ENCODE peak calls at places on chromosomes 6 and 20, in nine cellular contexts. One of them, this sample, is unnamed.

GRCh38 chr6:69894578-69895347 is 28.4 kb downstream of the COL19A1 start:
- DNase-seq in cardiac muscle cell: peak; percentile 83
- DNase-seq in tibial nerve: no peak
- DNase-seq in GM23338: no peak
- DNase-seq in prostate gland: peak; percentile 39
- DNase-seq in psoas muscle: no peak
- DNase-seq in SK-N-SH: no peak
- DNase-seq in pancreas: no peak
- DNase-seq in fibroblast of mammary gland: peak; percentile 69
- DNase-seq in this sample: peak; percentile 80

GRCh38 chr6:139371421-139372253 is 2.8 kb downstream of the CITED2 start:
- DNase-seq in cardiac muscle cell: peak; percentile 30
- DNase-seq in tibial nerve: no peak
- DNase-seq in GM23338: no peak
- DNase-seq in prostate gland: no peak
- DNase-seq in psoas muscle: no peak
- DNase-seq in SK-N-SH: no peak
- DNase-seq in pancreas: no peak
- DNase-seq in fibroblast of mammary gland: peak; percentile 43
- DNase-seq in this sample: peak; percentile 53

GRCh38 chr6:36504982-36505381 is 42.3 kb downstream of the STK38 start:
- DNase-seq in cardiac muscle cell: peak; percentile 51
- DNase-seq in tibial nerve: peak; percentile 52
- DNase-seq in GM23338: no peak
- DNase-seq in prostate gland: no peak
- DNase-seq in psoas muscle: no peak
- DNase-seq in SK-N-SH: no peak
- DNase-seq in pancreas: no peak
- DNase-seq in fibroblast of mammary gland: peak; percentile 63
- DNase-seq in this sample: peak; percentile 53

GRCh38 chr20:64111841-64112641 is 4.7 kb upstream of the NPBWR2 start:
- DNase-seq in cardiac muscle cell: no peak
- DNase-seq in tibial nerve: no peak
- DNase-seq in GM23338: peak; percentile 3
- DNase-seq in prostate gland: no peak
- DNase-seq in psoas muscle: no peak
- DNase-seq in SK-N-SH: peak; percentile 80
- DNase-seq in pancreas: peak; percentile 7
- DNase-seq in fibroblast of mammary gland: no peak
- DNase-seq in this sample: no peak

GRCh38 chr6:148195511-148195910 is 147.1 kb upstream of the SASH1 start:
- DNase-seq in cardiac muscle cell: no peak
- DNase-seq in tibial nerve: no peak
- DNase-seq in GM23338: no peak
- DNase-seq in prostate gland: no peak
- DNase-seq in psoas muscle: no peak
- DNase-seq in SK-N-SH: no peak
- DNase-seq in pancreas: no peak
- DNase-seq in fibroblast of mammary gland: no peak
- DNase-seq in this sample: no peak

GRCh38 chr6:43951063-43951755 is 176.0 kb downstream of the MRPL14 start:
- DNase-seq in cardiac muscle cell: peak; percentile 60
- DNase-seq in tibial nerve: no peak
- DNase-seq in GM23338: peak; percentile 86
- DNase-seq in prostate gland: no peak
- DNase-seq in psoas muscle: peak; percentile 61
- DNase-seq in SK-N-SH: peak; percentile 83
- DNase-seq in pancreas: peak; percentile 71
- DNase-seq in fibroblast of mammary gland: peak; percentile 35
- DNase-seq in this sample: peak; percentile 32

GRCh38 chr6:167730441-167730840 is 96.3 kb upstream of the AFDN start:
- DNase-seq in cardiac muscle cell: no peak
- DNase-seq in tibial nerve: no peak
- DNase-seq in GM23338: no peak
- DNase-seq in prostate gland: no peak
- DNase-seq in psoas muscle: no peak
- DNase-seq in SK-N-SH: no peak
- DNase-seq in pancreas: no peak
- DNase-seq in fibroblast of mammary gland: no peak
- DNase-seq in this sample: no peak

GRCh38 chr6:126539022-126539421 is 199.1 kb downstream of the CENPW start:
- DNase-seq in cardiac muscle cell: peak; percentile 37
- DNase-seq in tibial nerve: no peak
- DNase-seq in GM23338: no peak
- DNase-seq in prostate gland: no peak
- DNase-seq in psoas muscle: no peak
- DNase-seq in SK-N-SH: no peak
- DNase-seq in pancreas: no peak
- DNase-seq in fibroblast of mammary gland: peak; percentile 89
- DNase-seq in this sample: peak; percentile 72

GRCh38 chr6:70717038-70717801 is 49.5 kb downstream of the SMAP1 start:
- DNase-seq in cardiac muscle cell: no peak
- DNase-seq in tibial nerve: no peak
- DNase-seq in GM23338: no peak
- DNase-seq in prostate gland: no peak
- DNase-seq in psoas muscle: no peak
- DNase-seq in SK-N-SH: no peak
- DNase-seq in pancreas: no peak
- DNase-seq in fibroblast of mammary gland: no peak
- DNase-seq in this sample: no peak

GRCh38 chr6:80332013-80332412 is 225.5 kb downstream of the BCKDHB start:
- DNase-seq in cardiac muscle cell: no peak
- DNase-seq in tibial nerve: no peak
- DNase-seq in GM23338: no peak
- DNase-seq in prostate gland: no peak
- DNase-seq in psoas muscle: no peak
- DNase-seq in SK-N-SH: no peak
- DNase-seq in pancreas: no peak
- DNase-seq in fibroblast of mammary gland: no peak
- DNase-seq in this sample: no peak

GRCh38 chr20:2088904-2089303 is 12.7 kb upstream of the STK35 start:
- DNase-seq in cardiac muscle cell: no peak
- DNase-seq in tibial nerve: no peak
- DNase-seq in GM23338: peak; percentile 25
- DNase-seq in prostate gland: no peak
- DNase-seq in psoas muscle: no peak
- DNase-seq in SK-N-SH: no peak
- DNase-seq in pancreas: no peak
- DNase-seq in fibroblast of mammary gland: no peak
- DNase-seq in this sample: no peak

GRCh38 chr6:158758941-158759479 is 60.2 kb downstream of the EZR start:
- DNase-seq in cardiac muscle cell: no peak
- DNase-seq in tibial nerve: no peak
- DNase-seq in GM23338: no peak
- DNase-seq in prostate gland: no peak
- DNase-seq in psoas muscle: no peak
- DNase-seq in SK-N-SH: no peak
- DNase-seq in pancreas: no peak
- DNase-seq in fibroblast of mammary gland: no peak
- DNase-seq in this sample: no peak

GRCh38 chr6:131062245-131063027 is 609 bp downstream of the EPB41L2 start:
- DNase-seq in cardiac muscle cell: peak; percentile 31
- DNase-seq in tibial nerve: no peak
- DNase-seq in GM23338: peak; percentile 45
- DNase-seq in prostate gland: no peak
- DNase-seq in psoas muscle: peak; percentile 39
- DNase-seq in SK-N-SH: no peak
- DNase-seq in pancreas: peak; percentile 21
- DNase-seq in fibroblast of mammary gland: no peak
- DNase-seq in this sample: peak; percentile 29

DNA sequence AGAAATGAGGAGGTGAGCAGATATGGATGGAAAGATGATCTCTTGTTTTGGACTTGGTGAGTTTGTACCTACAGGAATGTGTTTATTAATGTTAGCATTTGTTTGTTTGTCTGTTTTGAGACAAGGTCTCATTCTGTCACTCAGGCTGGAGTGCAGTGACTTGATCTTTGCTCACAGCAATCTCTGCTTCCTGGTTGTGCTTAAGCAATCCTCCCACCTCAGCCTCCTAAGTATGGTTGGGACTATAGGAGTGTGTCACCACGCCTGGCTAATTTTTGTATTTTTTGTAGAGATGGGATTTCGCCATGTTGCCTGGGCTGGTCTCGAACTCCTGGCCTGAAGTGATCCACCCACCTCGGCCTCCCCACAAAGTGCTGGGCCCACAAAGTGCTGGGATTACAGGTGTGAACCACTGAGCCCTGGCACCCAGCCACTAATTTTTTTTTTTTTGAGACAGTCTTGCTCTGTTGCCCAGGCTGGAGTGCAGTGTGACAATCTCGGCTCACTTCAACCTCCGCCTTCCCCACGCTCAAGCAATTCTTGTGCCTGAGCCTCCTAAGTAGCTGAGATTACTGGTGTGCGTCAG is 7.0 kb downstream of the CASP8AP2 start:
- DNase-seq in cardiac muscle cell: no peak
- DNase-seq in tibial nerve: no peak
- DNase-seq in GM23338: no peak
- DNase-seq in prostate gland: no peak
- DNase-seq in psoas muscle: no peak
- DNase-seq in SK-N-SH: no peak
- DNase-seq in pancreas: no peak
- DNase-seq in fibroblast of mammary gland: no peak
- DNase-seq in this sample: no peak
- H3K4me3 ChIP-seq in cardiac muscle cell: no peak overlapping the region
- H3K4me3 ChIP-seq in tibial nerve: no peak overlapping the region
- H3K4me3 ChIP-seq in GM23338: no peak overlapping the region
- H3K4me3 ChIP-seq in prostate gland: no peak overlapping the region
- H3K4me3 ChIP-seq in psoas muscle: no peak overlapping the region
- H3K4me3 ChIP-seq in SK-N-SH: no peak overlapping the region
- H3K4me3 ChIP-seq in pancreas: no peak overlapping the region
- H3K4me3 ChIP-seq in fibroblast of mammary gland: no peak overlapping the region
- H3K4me3 ChIP-seq in this sample: no peak overlapping the region

DNA sequence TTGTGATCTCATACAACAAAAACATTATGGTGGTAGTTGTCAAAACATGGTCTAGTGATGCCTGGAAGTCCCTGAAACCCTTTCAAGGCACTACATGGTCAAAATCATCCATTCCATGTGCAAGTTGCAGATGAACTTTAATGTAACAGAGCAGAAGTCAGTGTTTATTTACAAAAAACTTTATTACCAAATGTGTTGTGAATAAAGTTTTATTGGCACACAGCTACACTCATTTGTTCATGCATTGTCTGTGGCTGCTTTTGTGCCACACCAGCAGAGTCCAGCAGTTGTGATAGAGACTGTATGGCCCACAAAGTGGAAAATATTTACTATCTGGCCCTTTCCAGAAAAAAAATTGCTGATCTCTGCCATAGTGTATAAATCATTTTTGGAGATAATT is 26.8 kb downstream of the TUBB2B start:
- DNase-seq in cardiac muscle cell: no peak
- DNase-seq in tibial nerve: no peak
- DNase-seq in GM23338: no peak
- DNase-seq in prostate gland: no peak
- DNase-seq in psoas muscle: no peak
- DNase-seq in SK-N-SH: no peak
- DNase-seq in pancreas: no peak
- DNase-seq in fibroblast of mammary gland: no peak
- DNase-seq in this sample: no peak
- TF ChIP-seq CTCF in cardiac muscle cell: no peak
- TF ChIP-seq CTCF in tibial nerve: no peak
- TF ChIP-seq CTCF in GM23338: no peak
- TF ChIP-seq CTCF in prostate gland: no peak
- TF ChIP-seq CTCF in psoas muscle: no peak
- TF ChIP-seq CTCF in SK-N-SH: no peak
- TF ChIP-seq CTCF in pancreas: no peak
- TF ChIP-seq CTCF in fibroblast of mammary gland: no peak
- TF ChIP-seq CTCF in this sample: no peak

DNA sequence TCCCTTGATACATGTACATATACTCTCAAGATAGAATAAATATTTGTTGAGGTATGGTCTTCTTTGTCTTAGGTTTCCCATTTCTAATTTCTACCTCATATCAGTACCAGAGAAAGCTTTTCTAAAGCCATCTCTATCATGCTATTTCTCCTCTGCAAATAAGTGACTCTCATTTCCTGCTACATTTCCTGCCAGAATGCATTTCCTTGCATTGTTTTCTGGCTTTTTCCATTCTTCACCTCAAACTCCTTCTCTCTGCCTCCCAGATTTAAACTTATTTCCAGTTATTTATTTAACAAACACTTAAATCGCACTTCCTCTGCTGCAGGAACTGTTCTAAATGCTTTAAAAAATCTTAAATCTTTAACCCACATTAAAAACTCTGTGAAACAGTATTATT is 74.4 kb upstream of the STMND1 start:
- DNase-seq in cardiac muscle cell: no peak
- DNase-seq in tibial nerve: no peak
- DNase-seq in GM23338: no peak
- DNase-seq in prostate gland: no peak
- DNase-seq in psoas muscle: no peak
- DNase-seq in SK-N-SH: no peak
- DNase-seq in pancreas: no peak
- DNase-seq in fibroblast of mammary gland: no peak
- DNase-seq in this sample: no peak
- H3K4me3 ChIP-seq in cardiac muscle cell: no peak overlapping the region
- H3K4me3 ChIP-seq in tibial nerve: no peak overlapping the region
- H3K4me3 ChIP-seq in GM23338: no peak overlapping the region
- H3K4me3 ChIP-seq in prostate gland: no peak overlapping the region
- H3K4me3 ChIP-seq in psoas muscle: no peak overlapping the region
- H3K4me3 ChIP-seq in SK-N-SH: no peak overlapping the region
- H3K4me3 ChIP-seq in pancreas: no peak overlapping the region
- H3K4me3 ChIP-seq in fibroblast of mammary gland: no peak overlapping the region
- H3K4me3 ChIP-seq in this sample: no peak overlapping the region

DNA sequence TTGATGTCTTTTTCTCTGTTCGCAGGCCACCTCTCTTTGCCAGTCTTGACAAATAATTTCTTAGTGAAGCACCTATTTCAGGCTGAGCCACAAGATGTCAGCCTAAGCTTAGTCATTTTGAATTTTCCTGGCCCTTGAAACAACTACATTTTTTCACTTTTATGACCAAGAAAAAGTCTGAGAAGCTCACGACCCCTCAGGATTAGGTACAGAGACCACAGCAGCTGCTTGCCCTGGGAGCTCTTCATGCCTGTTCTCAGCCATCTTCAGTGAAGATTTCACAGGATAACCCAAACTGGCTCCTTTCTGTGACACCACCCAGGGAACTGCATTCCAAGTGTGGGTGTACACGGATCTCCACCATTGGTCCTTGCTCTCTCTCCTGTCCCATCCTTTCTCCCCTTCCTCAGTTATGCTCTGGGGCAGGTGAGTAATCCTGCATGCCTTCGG is 38.4 kb upstream of the SPTLC3 start:
- DNase-seq in cardiac muscle cell: peak; percentile 65
- DNase-seq in tibial nerve: peak; percentile 20
- DNase-seq in GM23338: peak; percentile 58
- DNase-seq in prostate gland: no peak
- DNase-seq in psoas muscle: no peak
- DNase-seq in SK-N-SH: no peak
- DNase-seq in pancreas: no peak
- DNase-seq in fibroblast of mammary gland: peak; percentile 60
- DNase-seq in this sample: peak; percentile 71
- TF ChIP-seq CTCF in cardiac muscle cell: peak; percentile 54
- TF ChIP-seq CTCF in tibial nerve: peak; percentile 53
- TF ChIP-seq CTCF in GM23338: peak; percentile 78
- TF ChIP-seq CTCF in prostate gland: peak; percentile 31
- TF ChIP-seq CTCF in psoas muscle: peak; percentile 38
- TF ChIP-seq CTCF in SK-N-SH: no peak
- TF ChIP-seq CTCF in pancreas: peak; percentile 28
- TF ChIP-seq CTCF in fibroblast of mammary gland: peak; percentile 62
- TF ChIP-seq CTCF in this sample: peak; percentile 59

This sample was measured in cardiac fibroblast.